ENCODE peak calls at places on chromosomes 12 and 14, in nine cellular contexts. One of them, this sample, is unnamed.

GRCh38 chr12:104671407-104672095 is 214.8 kb downstream of the CHST11 start:
- DNase-seq in psoas muscle: peak
- DNase-seq in CD8-positive, alpha-beta memory T cell: no peak
- DNase-seq in CD4-positive, CD25-positive, alpha-beta regulatory T cell: peak
- DNase-seq in WERI-Rb-1: no peak
- DNase-seq in gastrocnemius medialis: peak
- DNase-seq in astrocyte: peak
- DNase-seq in mesenchymal stem cell: peak
- DNase-seq in CD8-positive, alpha-beta T cell: peak
- DNase-seq in this sample: peak

GRCh38 chr12:30847259-30847658 is 79.3 kb upstream of the TSPAN11 start:
- DNase-seq in CD8-positive, alpha-beta T cell: no peak
- DNase-seq in psoas muscle: no peak
- DNase-seq in CD4-positive, CD25-positive, alpha-beta regulatory T cell: peak
- DNase-seq in astrocyte: peak
- DNase-seq in WERI-Rb-1: peak
- DNase-seq in gastrocnemius medialis: no peak
- DNase-seq in mesenchymal stem cell: peak
- DNase-seq in CD8-positive, alpha-beta memory T cell: peak
- DNase-seq in this sample: no peak

GRCh38 chr12:88057994-88058718 is 29.0 kb upstream of the C12orf50 start:
- DNase-seq in astrocyte: no peak
- DNase-seq in gastrocnemius medialis: no peak
- DNase-seq in CD8-positive, alpha-beta memory T cell: no peak
- DNase-seq in CD4-positive, CD25-positive, alpha-beta regulatory T cell: no peak
- DNase-seq in mesenchymal stem cell: no peak
- DNase-seq in CD8-positive, alpha-beta T cell: no peak
- DNase-seq in psoas muscle: no peak
- DNase-seq in WERI-Rb-1: no peak
- DNase-seq in this sample: peak

GRCh38 chr14:92985521-92985920 is 62.6 kb downstream of the CHGA start:
- DNase-seq in CD8-positive, alpha-beta T cell: no peak
- DNase-seq in mesenchymal stem cell: no peak
- DNase-seq in CD4-positive, CD25-positive, alpha-beta regulatory T cell: no peak
- DNase-seq in gastrocnemius medialis: no peak
- DNase-seq in astrocyte: no peak
- DNase-seq in CD8-positive, alpha-beta memory T cell: no peak
- DNase-seq in WERI-Rb-1: no peak
- DNase-seq in psoas muscle: no peak
- DNase-seq in this sample: no peak

GRCh38 chr12:113515082-113515856 is 43.6 kb upstream of the LHX5 start:
- DNase-seq in CD8-positive, alpha-beta memory T cell: no peak
- DNase-seq in astrocyte: no peak
- DNase-seq in CD4-positive, CD25-positive, alpha-beta regulatory T cell: no peak
- DNase-seq in gastrocnemius medialis: no peak
- DNase-seq in CD8-positive, alpha-beta T cell: no peak
- DNase-seq in psoas muscle: no peak
- DNase-seq in WERI-Rb-1: no peak
- DNase-seq in mesenchymal stem cell: no peak
- DNase-seq in this sample: no peak

GRCh38 chr12:3655331-3655900 is 97.5 kb downstream of the CRACR2A start:
- DNase-seq in mesenchymal stem cell: peak
- DNase-seq in CD8-positive, alpha-beta T cell: no peak
- DNase-seq in CD4-positive, CD25-positive, alpha-beta regulatory T cell: no peak
- DNase-seq in CD8-positive, alpha-beta memory T cell: no peak
- DNase-seq in astrocyte: no peak
- DNase-seq in gastrocnemius medialis: peak
- DNase-seq in psoas muscle: no peak
- DNase-seq in WERI-Rb-1: peak
- DNase-seq in this sample: no peak

GRCh38 chr14:23537351-23538048 is 14.1 kb downstream of the ZFHX2 start:
- DNase-seq in psoas muscle: no peak
- DNase-seq in CD8-positive, alpha-beta memory T cell: no peak
- DNase-seq in astrocyte: no peak
- DNase-seq in gastrocnemius medialis: no peak
- DNase-seq in CD8-positive, alpha-beta T cell: no peak
- DNase-seq in WERI-Rb-1: peak
- DNase-seq in mesenchymal stem cell: no peak
- DNase-seq in CD4-positive, CD25-positive, alpha-beta regulatory T cell: no peak
- DNase-seq in this sample: no peak

GRCh38 chr12:61023231-61023630 is 1237.0 kb upstream of the USP15 start:
- DNase-seq in gastrocnemius medialis: no peak
- DNase-seq in CD8-positive, alpha-beta T cell: no peak
- DNase-seq in WERI-Rb-1: no peak
- DNase-seq in CD4-positive, CD25-positive, alpha-beta regulatory T cell: no peak
- DNase-seq in CD8-positive, alpha-beta memory T cell: no peak
- DNase-seq in astrocyte: no peak
- DNase-seq in psoas muscle: peak
- DNase-seq in mesenchymal stem cell: no peak
- DNase-seq in this sample: no peak

GRCh38 chr12:51341259-51342007 is 5.0 kb downstream of the CELA1 start:
- DNase-seq in CD8-positive, alpha-beta memory T cell: peak
- DNase-seq in mesenchymal stem cell: peak
- DNase-seq in WERI-Rb-1: peak
- DNase-seq in psoas muscle: peak
- DNase-seq in gastrocnemius medialis: peak
- DNase-seq in astrocyte: peak
- DNase-seq in CD4-positive, CD25-positive, alpha-beta regulatory T cell: peak
- DNase-seq in CD8-positive, alpha-beta T cell: peak
- DNase-seq in this sample: peak

GRCh38 chr12:12315838-12316237 is 34.2 kb downstream of the MANSC1 start:
- DNase-seq in CD4-positive, CD25-positive, alpha-beta regulatory T cell: no peak
- DNase-seq in CD8-positive, alpha-beta memory T cell: no peak
- DNase-seq in CD8-positive, alpha-beta T cell: no peak
- DNase-seq in WERI-Rb-1: no peak
- DNase-seq in psoas muscle: no peak
- DNase-seq in astrocyte: no peak
- DNase-seq in mesenchymal stem cell: no peak
- DNase-seq in gastrocnemius medialis: no peak
- DNase-seq in this sample: no peak

GRCh38 chr12:132429932-132430643 is 59.9 kb upstream of the FBRSL1 start:
- DNase-seq in WERI-Rb-1: peak
- DNase-seq in CD8-positive, alpha-beta memory T cell: peak
- DNase-seq in psoas muscle: no peak
- DNase-seq in CD4-positive, CD25-positive, alpha-beta regulatory T cell: peak
- DNase-seq in mesenchymal stem cell: no peak
- DNase-seq in CD8-positive, alpha-beta T cell: peak
- DNase-seq in astrocyte: no peak
- DNase-seq in gastrocnemius medialis: no peak
- DNase-seq in this sample: no peak

DNA sequence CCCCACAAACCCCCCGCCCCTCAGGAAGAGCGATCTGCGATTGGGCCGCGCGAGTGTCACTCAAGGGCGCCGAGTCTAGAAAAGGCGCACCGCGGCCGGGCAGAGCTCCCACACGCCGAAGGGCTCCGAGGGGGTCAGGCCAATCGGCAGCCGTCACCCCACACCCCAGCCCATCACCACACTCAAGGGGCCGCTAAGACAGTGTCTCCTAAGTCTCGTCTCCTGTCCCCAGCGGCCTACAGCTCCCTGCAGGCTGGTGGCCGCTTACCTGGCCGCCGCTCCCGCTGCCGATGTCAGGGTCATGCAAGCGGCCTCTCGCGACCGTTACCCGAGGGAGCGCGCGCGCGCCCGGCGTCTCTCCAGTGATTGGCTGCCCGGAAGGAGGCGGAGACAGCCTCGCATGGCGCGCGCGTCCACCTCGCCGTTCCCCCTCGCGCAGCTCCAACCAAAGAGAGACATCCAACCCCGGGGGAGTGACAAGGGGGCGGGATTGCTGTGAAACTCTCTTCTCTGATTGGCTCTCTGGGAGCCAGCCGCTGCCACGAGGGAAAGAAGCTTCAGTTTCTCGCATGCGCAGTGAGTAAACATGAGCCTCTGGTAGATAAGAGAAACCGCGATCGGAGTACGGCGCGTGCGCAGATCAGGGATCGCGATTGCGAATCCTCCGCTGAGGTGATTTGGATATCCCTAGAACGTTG is at the start of the genes MPHOSPH9 and MTRFR:
- DNase-seq in mesenchymal stem cell: peak
- DNase-seq in CD8-positive, alpha-beta T cell: peak
- DNase-seq in psoas muscle: peak
- DNase-seq in astrocyte: peak
- DNase-seq in CD8-positive, alpha-beta memory T cell: peak
- DNase-seq in WERI-Rb-1: peak
- DNase-seq in CD4-positive, CD25-positive, alpha-beta regulatory T cell: peak
- DNase-seq in gastrocnemius medialis: peak
- DNase-seq in this sample: peak
- H3K27ac ChIP-seq in mesenchymal stem cell: peak
- H3K27ac ChIP-seq in CD8-positive, alpha-beta T cell: peak
- H3K27ac ChIP-seq in psoas muscle: peak
- H3K27ac ChIP-seq in astrocyte: peak
- H3K27ac ChIP-seq in CD8-positive, alpha-beta memory T cell: peak
- H3K27ac ChIP-seq in WERI-Rb-1: peak
- H3K27ac ChIP-seq in CD4-positive, CD25-positive, alpha-beta regulatory T cell: peak
- H3K27ac ChIP-seq in gastrocnemius medialis: peak
- H3K27ac ChIP-seq in this sample: peak

GRCh38 chr14:64682843-64683242 is 21.4 kb upstream of the PLEKHG3 start:
- DNase-seq in mesenchymal stem cell: no peak
- DNase-seq in WERI-Rb-1: no peak
- DNase-seq in CD8-positive, alpha-beta T cell: no peak
- DNase-seq in psoas muscle: no peak
- DNase-seq in CD4-positive, CD25-positive, alpha-beta regulatory T cell: no peak
- DNase-seq in gastrocnemius medialis: no peak
- DNase-seq in CD8-positive, alpha-beta memory T cell: no peak
- DNase-seq in astrocyte: no peak
- DNase-seq in this sample: no peak

GRCh38 chr14:64683264-64683663 is 21.0 kb upstream of the PLEKHG3 start:
- DNase-seq in mesenchymal stem cell: no peak
- DNase-seq in psoas muscle: no peak
- DNase-seq in gastrocnemius medialis: no peak
- DNase-seq in CD8-positive, alpha-beta T cell: no peak
- DNase-seq in WERI-Rb-1: no peak
- DNase-seq in CD8-positive, alpha-beta memory T cell: no peak
- DNase-seq in astrocyte: no peak
- DNase-seq in CD4-positive, CD25-positive, alpha-beta regulatory T cell: no peak
- DNase-seq in this sample: no peak

GRCh38 chr14:64680675-64681060 is 23.6 kb upstream of the PLEKHG3 start:
- DNase-seq in mesenchymal stem cell: no peak
- DNase-seq in gastrocnemius medialis: no peak
- DNase-seq in astrocyte: no peak
- DNase-seq in CD4-positive, CD25-positive, alpha-beta regulatory T cell: no peak
- DNase-seq in CD8-positive, alpha-beta memory T cell: no peak
- DNase-seq in WERI-Rb-1: no peak
- DNase-seq in CD8-positive, alpha-beta T cell: no peak
- DNase-seq in psoas muscle: no peak
- DNase-seq in this sample: no peak

GRCh38 chr14:64682173-64682710 is 22.0 kb upstream of the PLEKHG3 start:
- DNase-seq in WERI-Rb-1: no peak
- DNase-seq in CD8-positive, alpha-beta T cell: no peak
- DNase-seq in mesenchymal stem cell: peak
- DNase-seq in astrocyte: peak
- DNase-seq in CD4-positive, CD25-positive, alpha-beta regulatory T cell: no peak
- DNase-seq in psoas muscle: peak
- DNase-seq in CD8-positive, alpha-beta memory T cell: no peak
- DNase-seq in gastrocnemius medialis: peak
- DNase-seq in this sample: peak

GRCh38 chr14:64680013-64680674 is 24.1 kb upstream of the PLEKHG3 start:
- DNase-seq in CD8-positive, alpha-beta memory T cell: no peak
- DNase-seq in WERI-Rb-1: no peak
- DNase-seq in mesenchymal stem cell: no peak
- DNase-seq in CD8-positive, alpha-beta T cell: no peak
- DNase-seq in astrocyte: peak
- DNase-seq in psoas muscle: no peak
- DNase-seq in gastrocnemius medialis: no peak
- DNase-seq in CD4-positive, CD25-positive, alpha-beta regulatory T cell: no peak
- DNase-seq in this sample: no peak
- H3K27ac ChIP-seq in CD8-positive, alpha-beta memory T cell: no peak
- H3K27ac ChIP-seq in WERI-Rb-1: no peak
- H3K27ac ChIP-seq in mesenchymal stem cell: peak
- H3K27ac ChIP-seq in CD8-positive, alpha-beta T cell: no peak
- H3K27ac ChIP-seq in astrocyte: no peak
- H3K27ac ChIP-seq in psoas muscle: peak
- H3K27ac ChIP-seq in gastrocnemius medialis: peak
- H3K27ac ChIP-seq in CD4-positive, CD25-positive, alpha-beta regulatory T cell: no peak
- H3K27ac ChIP-seq in this sample: peak

DNA sequence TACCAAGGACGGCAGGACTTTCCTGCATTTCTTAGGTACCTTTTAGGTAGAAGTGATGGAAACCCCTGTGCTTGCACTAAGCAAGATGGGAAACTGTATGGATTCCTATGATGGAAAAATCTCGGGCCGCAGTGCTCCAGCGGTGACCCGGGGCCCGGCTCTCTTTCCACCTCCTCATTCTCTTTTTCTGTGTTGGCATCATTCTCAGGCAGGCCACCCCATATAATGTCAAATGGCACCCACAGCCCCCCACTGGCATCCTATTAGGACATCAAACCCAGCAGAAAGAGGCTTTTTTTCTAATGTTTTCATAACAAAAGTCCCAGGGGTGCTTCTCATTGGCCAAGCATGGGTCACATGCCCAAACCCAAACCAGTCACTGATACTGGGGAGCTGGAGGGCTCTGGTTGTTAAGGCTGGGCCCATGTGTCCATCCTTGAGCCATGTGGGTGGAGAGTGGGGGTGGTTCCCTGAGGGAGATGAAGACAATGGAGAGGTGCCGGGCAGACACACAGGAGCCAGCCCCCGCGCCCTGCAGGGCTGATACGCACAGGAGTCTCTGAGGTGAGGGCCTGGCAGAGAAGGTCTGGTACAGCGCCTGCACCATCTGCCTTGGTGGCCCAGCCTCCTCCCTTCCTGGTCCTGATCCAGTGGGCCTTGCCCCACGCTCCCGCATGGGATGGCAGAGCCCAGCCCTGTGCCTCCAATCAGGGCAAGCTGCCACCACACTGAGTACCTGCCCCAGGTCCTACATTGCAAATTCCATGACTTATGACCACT is 142.1 kb downstream of the CALM1 start:
- DNase-seq in gastrocnemius medialis: no peak
- DNase-seq in CD8-positive, alpha-beta memory T cell: no peak
- DNase-seq in mesenchymal stem cell: no peak
- DNase-seq in astrocyte: no peak
- DNase-seq in CD4-positive, CD25-positive, alpha-beta regulatory T cell: no peak
- DNase-seq in CD8-positive, alpha-beta T cell: no peak
- DNase-seq in WERI-Rb-1: no peak
- DNase-seq in psoas muscle: no peak
- DNase-seq in this sample: no peak
- H3K27ac ChIP-seq in gastrocnemius medialis: no peak
- H3K27ac ChIP-seq in CD8-positive, alpha-beta memory T cell: no peak
- H3K27ac ChIP-seq in mesenchymal stem cell: no peak
- H3K27ac ChIP-seq in astrocyte: no peak
- H3K27ac ChIP-seq in CD4-positive, CD25-positive, alpha-beta regulatory T cell: no peak
- H3K27ac ChIP-seq in CD8-positive, alpha-beta T cell: no peak
- H3K27ac ChIP-seq in WERI-Rb-1: no peak
- H3K27ac ChIP-seq in psoas muscle: no peak
- H3K27ac ChIP-seq in this sample: no peak

DNA sequence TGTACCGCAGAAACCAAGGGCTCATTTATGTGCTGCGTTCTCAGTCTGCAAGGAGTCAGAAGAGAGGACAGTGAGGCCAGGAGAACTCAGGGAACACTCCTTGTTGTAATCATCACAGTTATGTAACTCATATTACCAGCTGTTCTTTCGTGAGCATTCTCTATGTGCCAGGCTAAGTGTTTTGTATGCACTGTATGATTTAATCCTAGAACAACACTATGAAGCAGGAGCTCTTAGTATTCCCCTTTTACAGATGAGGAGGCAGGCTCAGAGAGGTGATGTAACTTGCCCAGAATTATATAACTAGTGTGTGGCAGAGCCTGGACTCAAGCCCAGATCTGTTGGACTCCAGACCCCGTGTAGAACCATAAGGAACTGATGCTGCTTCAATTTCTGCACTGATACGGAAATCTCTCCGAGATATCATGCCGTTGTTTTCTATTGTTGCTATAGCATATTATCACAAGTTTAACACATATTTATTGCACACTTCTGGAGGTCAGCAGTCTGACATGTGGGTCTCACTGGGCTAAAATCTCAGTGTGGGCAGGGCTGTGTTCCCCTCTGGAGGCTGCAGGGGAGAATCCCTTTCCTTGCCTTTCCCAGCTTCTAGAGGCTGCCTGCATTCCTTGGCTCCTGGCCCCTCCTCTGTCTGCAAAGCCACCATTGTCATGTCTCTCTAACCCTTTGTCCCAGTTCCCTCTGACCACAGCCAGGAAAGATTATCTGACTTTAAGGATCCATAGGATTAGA is 16.3 kb upstream of the CD9 start:
- DNase-seq in CD8-positive, alpha-beta T cell: no peak
- DNase-seq in psoas muscle: no peak
- DNase-seq in astrocyte: peak
- DNase-seq in mesenchymal stem cell: peak
- DNase-seq in CD8-positive, alpha-beta memory T cell: no peak
- DNase-seq in CD4-positive, CD25-positive, alpha-beta regulatory T cell: no peak
- DNase-seq in WERI-Rb-1: no peak
- DNase-seq in gastrocnemius medialis: no peak
- DNase-seq in this sample: no peak
- H3K27ac ChIP-seq in CD8-positive, alpha-beta T cell: no peak
- H3K27ac ChIP-seq in psoas muscle: no peak
- H3K27ac ChIP-seq in astrocyte: no peak
- H3K27ac ChIP-seq in mesenchymal stem cell: no peak
- H3K27ac ChIP-seq in CD8-positive, alpha-beta memory T cell: no peak
- H3K27ac ChIP-seq in CD4-positive, CD25-positive, alpha-beta regulatory T cell: no peak
- H3K27ac ChIP-seq in WERI-Rb-1: no peak
- H3K27ac ChIP-seq in gastrocnemius medialis: no peak
- H3K27ac ChIP-seq in this sample: no peak

This sample was measured in heart right ventricle.